ENCODE peak calls at places on chromosome 1, in nine cellular contexts. Q is heart right ventricle, E is IMR-90, W is vagina, J is PC-3, X is tibial nerve, Z is stomach, V is cardiac muscle cell, M is lung. G is an unnamed sample. For H3K36me3, the result is how much of the 10 kb centered on the place peaks cover.

GRCh38 chr1:23854568-23854967 is 13.5 kb downstream of the FUCA1 start:
- DNase-seq in M (no peak), J (no peak), Q (no peak), V (no peak), E (no peak), Z (no peak), W (no peak), X (no peak), G (peak)

GRCh38 chr1:183038333-183038876 is 15.2 kb downstream of the LAMC1 start:
- DNase-seq in W (no peak), Q (no peak), V (no peak), E (no peak), Z (no peak), M (no peak), J (no peak), X (no peak), G (no peak)

GRCh38 chr1:196355206-196355786 is 252.9 kb downstream of the KCNT2 start:
- DNase-seq in E (peak), J (peak), W (no peak), V (peak), Q (no peak), M (no peak), Z (no peak), X (peak), G (no peak)

GRCh38 chr1:35931424-35932157 is 686 bp downstream of the AGO3 start:
- DNase-seq in Z (peak), E (peak), J (peak), W (no peak), M (peak), X (peak), Q (peak), V (peak), G (no peak)

GRCh38 chr1:220748091-220748934 is at the start of gene MTARC2:
- DNase-seq in X (peak), Z (peak), M (peak), Q (peak), V (peak), E (peak), J (peak), W (no peak), G (peak)

GRCh38 chr1:17544951-17545350 is 5.5 kb downstream of the ARHGEF10L start:
- DNase-seq in Z (no peak), W (no peak), X (no peak), J (no peak), E (peak), V (no peak), Q (no peak), M (no peak), G (no peak)

GRCh38 chr1:69671363-69672010 is 103.8 kb downstream of the LRRC7 start:
- DNase-seq in E (no peak), X (no peak), Q (no peak), Z (peak), J (no peak), M (no peak), W (no peak), V (no peak), G (no peak)

GRCh38 chr1:98693385-98693784 is 31.9 kb downstream of the SNX7 start:
- DNase-seq in M (no peak), X (no peak), E (no peak), Z (no peak), W (no peak), Q (no peak), J (no peak), V (no peak), G (no peak)

GRCh38 chr1:34663031-34663430 is 91.8 kb upstream of the GJB5 start:
- DNase-seq in W (no peak), J (no peak), M (no peak), X (no peak), Z (no peak), Q (no peak), E (no peak), V (peak), G (no peak)

DNA sequence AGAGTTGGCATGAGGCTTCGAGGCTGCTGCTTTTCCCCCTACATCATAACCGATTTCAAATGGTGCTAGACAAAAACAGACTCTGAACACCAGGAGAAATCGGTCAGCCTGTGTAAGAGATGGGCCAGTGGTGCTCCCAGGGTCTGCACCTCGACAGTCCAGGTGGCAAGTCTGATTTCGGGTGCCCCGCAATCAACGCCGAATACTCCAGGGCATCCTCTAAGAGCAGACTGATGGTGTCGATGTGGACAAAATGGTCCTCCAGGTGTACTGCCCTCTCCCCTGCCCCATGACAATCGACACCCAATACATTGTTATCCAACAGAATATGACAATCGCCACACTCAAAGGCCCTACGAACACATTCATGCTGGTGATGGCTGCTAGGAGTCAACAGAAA is 50.0 kb downstream of the CD46 start:
- DNase-seq in X (no peak), J (no peak), E (no peak), V (no peak), W (no peak), Q (no peak), Z (no peak), M (peak), G (no peak)
- H3K36me3 ChIP-seq in X (half or more), J (under half), E (under half), V (under half), W (under half), Q (half or more), Z (half or more), M (under half), G (under half)

GRCh38 chr1:223747838-223748335 is 35.5 kb downstream of the CAPN2 start:
- DNase-seq in X (no peak), J (peak), V (no peak), E (peak), M (peak), Z (peak), W (no peak), Q (no peak), G (no peak)
- H3K36me3 ChIP-seq in X (half or more), J (half or more), V (under half), E (half or more), M (under half), Z (half or more), W (half or more), Q (half or more), G (half or more)

GRCh38 chr1:204407314-204407971 is 4.2 kb downstream of the PPP1R15B start:
- DNase-seq in Q (no peak), M (no peak), W (no peak), J (no peak), E (no peak), X (no peak), Z (no peak), V (no peak), G (no peak)

GRCh38 chr1:204408074-204408507 is 3.5 kb downstream of the PPP1R15B start:
- DNase-seq in E (peak), M (peak), Z (peak), V (peak), Q (peak), J (peak), X (peak), W (no peak), G (peak)

GRCh38 chr1:204405988-204406387 is 5.6 kb downstream of the PPP1R15B start:
- DNase-seq in X (no peak), Q (no peak), W (no peak), J (no peak), V (no peak), M (no peak), Z (no peak), E (no peak), G (no peak)

GRCh38 chr1:204408602-204409001 is 3.0 kb downstream of the PPP1R15B start:
- DNase-seq in M (no peak), E (no peak), Q (no peak), X (no peak), W (no peak), J (no peak), Z (no peak), V (no peak), G (no peak)

DNA sequence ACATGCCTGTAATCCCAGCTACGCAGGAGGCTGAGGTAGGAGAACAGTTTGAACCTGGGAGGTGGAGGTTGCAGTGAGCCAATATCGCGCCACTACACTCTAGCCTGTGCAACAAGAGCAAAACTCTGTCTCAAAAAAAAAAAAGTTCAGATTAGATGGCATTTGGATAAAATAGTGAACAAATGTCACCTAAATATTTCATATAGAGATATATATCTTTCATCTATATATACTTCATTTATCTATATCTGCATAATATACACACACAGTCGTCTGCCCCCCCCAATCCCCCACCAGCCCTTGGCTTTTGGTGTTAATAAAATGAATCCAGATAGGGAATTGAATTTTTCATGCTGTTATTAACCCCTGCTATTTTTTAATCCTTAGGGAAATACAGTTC is 5.0 kb downstream of the PPP1R15B start:
- DNase-seq in W (no peak), V (no peak), Q (no peak), J (no peak), M (no peak), X (no peak), Z (no peak), E (no peak), G (no peak)
- H3K36me3 ChIP-seq in W (under half), V (under half), Q (half or more), J (half or more), M (under half), X (under half), Z (half or more), E (under half), G (under half)

GRCh38 chr1:229631148-229631547 is 5.1 kb downstream of the URB2 start:
- DNase-seq in J (no peak), M (no peak), V (no peak), Q (no peak), X (no peak), W (no peak), Z (no peak), E (no peak), G (no peak)
- H3K36me3 ChIP-seq in J (under half), M (under half), V (under half), Q (under half), X (under half), W (under half), Z (under half), E (under half), G (under half)

GRCh38 chr1:147613506-147613905 is 56.8 kb downstream of the ACP6 start:
- DNase-seq in E (peak), J (no peak), Z (no peak), M (no peak), Q (no peak), X (no peak), W (no peak), V (no peak), G (no peak)
- H3K36me3 ChIP-seq in E (under half), J (half or more), Z (half or more), M (under half), Q (half or more), X (half or more), W (under half), V (half or more), G (half or more)

DNA sequence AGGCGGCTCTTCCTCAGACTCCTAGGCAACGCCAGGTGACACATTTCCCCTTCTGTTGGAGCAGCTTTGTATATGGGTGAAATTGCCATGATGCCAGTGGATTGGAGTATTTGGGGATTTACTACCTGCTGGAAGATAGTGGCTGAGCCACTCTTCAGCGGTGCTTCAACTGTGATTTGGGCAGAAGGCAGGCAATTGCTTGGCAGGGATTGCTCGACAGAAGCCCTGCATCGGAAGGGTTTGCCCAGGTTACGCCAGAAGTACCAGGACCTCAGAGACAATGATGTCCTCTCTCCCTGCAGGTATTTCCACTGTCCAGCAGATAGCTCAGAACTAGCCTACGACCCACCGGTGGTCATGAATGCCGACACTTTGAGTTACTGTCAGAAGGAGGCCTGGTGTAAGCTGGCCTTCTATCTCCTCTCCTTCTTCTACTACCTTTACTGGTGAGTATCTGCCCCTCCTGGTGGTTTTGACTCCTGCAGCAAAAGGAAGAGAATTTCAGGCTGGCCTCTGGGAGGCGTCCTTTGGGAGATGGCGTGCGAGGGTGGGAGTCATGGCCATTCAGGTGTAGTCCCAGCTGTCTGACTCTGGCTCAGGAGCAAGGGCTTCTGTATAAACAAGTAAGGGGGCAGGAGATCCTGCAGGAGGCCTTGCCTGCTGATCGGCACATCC is 118.3 kb downstream of the CNIH3 start:
- DNase-seq in Q (no peak), Z (no peak), E (no peak), J (no peak), V (no peak), M (no peak), X (no peak), W (no peak), G (no peak)
- H3K36me3 ChIP-seq in Q (under half), Z (under half), E (under half), J (under half), V (under half), M (under half), X (under half), W (under half), G (under half)